ENCODE peak calls at places on chromosomes 6 and 20, in nine cellular contexts. T is lung, P is K562, B is GM12865, H is cardiac fibroblast, G is kidney epithelial cell, O is A549, I is cardiac muscle cell, S is PC-3. L is an unnamed sample.
A peak's percentile ranks its signal among the peaks of the same experiment; 100 is the strongest.

GRCh38 chr6:7727951-7728854 is 2.3 kb downstream of the BMP6 start:
- DNase-seq in S (peak; percentile 22), T (no peak), I (peak; percentile 37), P (no peak), G (no peak), O (peak; percentile 34), B (peak; percentile 39), H (peak; percentile 57), L (no peak)

GRCh38 chr6:70592391-70593117 is 25.8 kb downstream of the SDHAF4 start:
- DNase-seq in P (no peak), G (no peak), I (no peak), S (no peak), O (no peak), H (no peak), B (no peak), T (no peak), L (no peak)

GRCh38 chr6:46437671-46438221 is 53.5 kb downstream of the RCAN2 start:
- DNase-seq in O (no peak), I (no peak), G (no peak), P (no peak), B (no peak), S (no peak), T (no peak), H (peak; percentile 54), L (no peak)

GRCh38 chr6:132713355-132714134 is at the start of gene VNN1:
- DNase-seq in G (no peak), T (no peak), O (no peak), B (no peak), H (peak; percentile 18), P (no peak), I (no peak), S (no peak), L (no peak)

GRCh38 chr6:86122086-86122485 is 479.4 kb upstream of the SYNCRIP start:
- DNase-seq in B (no peak), T (no peak), S (no peak), P (no peak), O (no peak), G (no peak), I (no peak), H (no peak), L (no peak)

GRCh38 chr20:2585811-2586210 is 49.4 kb downstream of the TMC2 start:
- DNase-seq in B (no peak), I (peak; percentile 30), T (no peak), H (peak; percentile 61), P (no peak), O (no peak), G (peak; percentile 9), S (peak; percentile 69), L (peak; percentile 90)

GRCh38 chr6:5333653-5334052 is 72.3 kb downstream of the FARS2 start:
- DNase-seq in I (peak; percentile 31), S (peak; percentile 63), T (no peak), H (peak; percentile 30), O (no peak), B (no peak), P (no peak), G (no peak), L (no peak)

GRCh38 chr20:33339515-33340058 is 56.6 kb downstream of the BPIFB1 start:
- DNase-seq in I (no peak), G (no peak), O (no peak), T (no peak), P (peak; percentile 81), B (no peak), S (no peak), H (no peak), L (no peak)

GRCh38 chr6:159279790-159280277 is 110.6 kb downstream of the FNDC1 start:
- DNase-seq in B (no peak), T (no peak), P (no peak), G (no peak), I (peak; percentile 58), O (no peak), H (peak; percentile 21), S (no peak), L (peak; percentile 47)

GRCh38 chr6:126905917-126906316 is 212.6 kb upstream of the RSPO3 start:
- DNase-seq in H (peak; percentile 48), I (peak; percentile 7), O (no peak), T (no peak), P (no peak), G (peak; percentile 7), S (no peak), B (no peak), L (peak; percentile 36)

GRCh38 chr20:16397053-16397452 is 176.2 kb downstream of the KIF16B start:
- DNase-seq in S (no peak), G (no peak), I (peak; percentile 78), O (no peak), B (no peak), H (no peak), P (no peak), T (peak; percentile 46), L (no peak)

GRCh38 chr20:63572788-63573738 is 976 bp downstream of the HELZ2 start:
- DNase-seq in H (no peak), B (no peak), I (no peak), T (no peak), P (peak; percentile 34), S (peak; percentile 13), G (no peak), O (peak; percentile 30), L (no peak)

GRCh38 chr20:38307371-38308046 is 3.6 kb downstream of the BPI start:
- DNase-seq in H (peak; percentile 64), O (no peak), T (no peak), S (no peak), G (no peak), I (peak; percentile 73), B (no peak), P (no peak), L (peak; percentile 67)

GRCh38 chr20:5549200-5549599 is 201.0 kb upstream of the SHLD1 start:
- DNase-seq in P (no peak), H (no peak), G (no peak), T (no peak), S (no peak), I (peak; percentile 14), O (no peak), B (no peak), L (no peak)

GRCh38 chr6:20302702-20303251 is 90.5 kb upstream of the MBOAT1 start:
- DNase-seq in O (no peak), T (no peak), S (peak; percentile 20), H (peak; percentile 22), G (peak; percentile 44), I (peak; percentile 30), P (peak; percentile 59), B (no peak), L (peak; percentile 7)

GRCh38 chr6:33935439-33936080 is 131.8 kb upstream of the MLN start:
- DNase-seq in S (no peak), I (no peak), T (no peak), G (no peak), H (no peak), P (no peak), B (no peak), O (no peak), L (no peak)

GRCh38 chr20:42130810-42131596 is 512.8 kb upstream of the CHD6 start:
- DNase-seq in B (peak; percentile 6), P (no peak), T (no peak), S (no peak), G (no peak), O (no peak), H (no peak), I (no peak), L (no peak)

GRCh38 chr20:52652271-52652670 is 319.9 kb upstream of the TSHZ2 start:
- DNase-seq in O (no peak), G (no peak), P (no peak), I (no peak), B (no peak), H (no peak), T (no peak), S (no peak), L (no peak)

GRCh38 chr6:31631209-31631608 is 10.7 kb downstream of the PRRC2A start:
- DNase-seq in H (no peak), S (no peak), P (no peak), O (no peak), G (no peak), I (no peak), B (no peak), T (no peak), L (no peak)

GRCh38 chr6:74000582-74000981 is 304.6 kb downstream of the CD109 start:
- DNase-seq in S (no peak), O (no peak), P (no peak), I (no peak), H (peak; percentile 18), T (no peak), B (no peak), G (no peak), L (no peak)

GRCh38 chr6:46098678-46099077 is 31.1 kb upstream of the ENPP4 start:
- DNase-seq in O (no peak), H (no peak), G (no peak), P (no peak), S (peak; percentile 43), I (peak; percentile 6), B (no peak), T (no peak), L (no peak)

GRCh38 chr20:39049684-39050554 is 87.8 kb downstream of the DHX35 start:
- DNase-seq in T (peak; percentile 77), S (peak; percentile 80), G (no peak), P (peak; percentile 86), O (peak; percentile 48), H (peak; percentile 68), I (peak; percentile 79), B (peak; percentile 87), L (peak; percentile 36)

GRCh38 chr6:137202078-137202477 is 17.1 kb downstream of the IFNGR1 start:
- DNase-seq in O (no peak), T (no peak), H (no peak), P (no peak), S (no peak), G (no peak), B (peak; percentile 67), I (no peak), L (no peak)
- TF ChIP-seq CTCF in O (peak; percentile 40), T (peak; percentile 9), H (peak; percentile 5), P (peak; percentile 25), S (peak; percentile 35), G (peak; percentile 18), B (peak; percentile 52), I (peak; percentile 6), L (peak; percentile 48)

GRCh38 chr6:35850209-35850608 is 45.1 kb downstream of the LHFPL5 start:
- DNase-seq in B (no peak), G (no peak), H (no peak), I (no peak), S (no peak), P (no peak), T (no peak), O (no peak), L (no peak)
- H3K4me3 ChIP-seq in B (no peak overlapping the region), G (no peak overlapping the region), H (no peak overlapping the region), I (no peak overlapping the region), S (no peak overlapping the region), P (no peak overlapping the region), T (no peak overlapping the region), O (no peak overlapping the region), L (no peak overlapping the region)

GRCh38 chr20:47063808-47064207 is 169.2 kb downstream of the EYA2 start:
- DNase-seq in B (no peak), T (no peak), I (no peak), P (no peak), O (no peak), G (no peak), S (no peak), H (no peak), L (no peak)
- TF ChIP-seq CTCF in B (no peak), T (no peak), I (no peak), P (no peak), O (no peak), G (no peak), S (no peak), H (no peak), L (no peak)

DNA sequence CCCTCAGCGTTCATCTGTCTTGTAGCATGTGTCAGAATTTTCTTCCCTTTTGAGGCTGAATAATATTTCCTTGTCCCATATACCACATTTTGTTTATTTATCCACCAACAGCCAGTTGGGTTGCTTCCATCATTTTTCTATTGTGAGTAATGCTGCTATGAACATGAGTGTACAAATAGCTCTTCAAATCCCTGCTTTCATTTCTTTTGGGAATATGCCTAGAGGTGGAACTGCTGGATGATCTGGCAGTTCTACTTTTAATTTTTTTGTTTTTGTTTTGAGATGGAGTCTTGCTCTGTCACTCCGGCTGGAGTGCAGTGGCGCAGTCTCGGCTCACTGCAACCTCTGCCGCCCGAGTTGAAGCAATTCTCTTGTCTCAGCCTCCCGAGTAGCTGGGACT is 64.7 kb downstream of the SASH1 start:
- DNase-seq in I (peak; percentile 88), O (no peak), P (no peak), B (no peak), H (peak; percentile 98), G (no peak), S (peak; percentile 91), T (no peak), L (peak; percentile 87)
- H3K4me3 ChIP-seq in I (no peak overlapping the region), O (no peak overlapping the region), P (no peak overlapping the region), B (no peak overlapping the region), H (no peak overlapping the region), G (no peak overlapping the region), S (no peak overlapping the region), T (no peak overlapping the region), L (no peak overlapping the region)